ENCODE peak calls at places on chromosomes 6 and 20, in ten cellular contexts. T is upper lobe of left lung; H is HS-5; P is stimulated activated CD4-positive, alpha-beta T cell treated with anti-CD3 and anti-CD28 coated beads, Interleukin-2, amount 100 ng/mL, for 48 hours; C is activated naive CD8-positive, alpha-beta T cell treated with anti-CD3 and anti-CD28 coated beads, Interleukin-2, amount 50 U/mL, for 24 hours; N is posterior cingulate gyrus; G is body of pancreas; J is NCI-H82; V is RCC 7860; M is putamen. W is an unnamed sample.

GRCh38 chr6:72084992-72085569 is 198.7 kb downstream of the RIMS1 start:
- DNase-seq in H (peak; percentile 5), V (no peak), J (peak; percentile 24), G (no peak), C (no peak), N (no peak), M (no peak), T (no peak), P (no peak), W (no peak)

GRCh38 chr20:31830406-31830981 is 11.3 kb downstream of the MYLK2 start:
- DNase-seq in P (no peak), G (no peak), J (no peak), T (no peak), C (no peak), N (peak; percentile 51), V (no peak), H (no peak), M (no peak), W (no peak)

GRCh38 chr6:44779130-44779826 is 391.8 kb downstream of the CDC5L start:
- DNase-seq in C (no peak), V (no peak), T (no peak), H (no peak), N (no peak), J (no peak), P (no peak), G (no peak), M (peak; percentile 25), W (no peak)

GRCh38 chr6:150874184-150874583 is 8.7 kb downstream of the MTHFD1L start:
- DNase-seq in N (no peak), P (no peak), H (no peak), C (no peak), G (no peak), J (peak; percentile 81), V (no peak), M (no peak), T (no peak), W (no peak)

GRCh38 chr20:35015863-35016193 is 60.2 kb downstream of the MYH7B start:
- DNase-seq in H (no peak), M (no peak), N (no peak), V (no peak), J (no peak), C (no peak), P (no peak), G (no peak), T (no peak), W (no peak)

GRCh38 chr20:5741089-5741488 is 9.1 kb upstream of the SHLD1 start:
- DNase-seq in H (no peak), V (no peak), J (no peak), C (no peak), M (no peak), N (no peak), P (no peak), G (no peak), T (no peak), W (no peak)

GRCh38 chr6:44636576-44637248 is 249.2 kb downstream of the CDC5L start:
- DNase-seq in N (no peak), V (no peak), H (no peak), T (peak; percentile 46), C (no peak), P (no peak), J (no peak), G (no peak), M (no peak), W (no peak)

GRCh38 chr20:57427239-57428127 is 36.3 kb downstream of the RBM38 start:
- DNase-seq in P (no peak), G (no peak), T (no peak), H (no peak), M (no peak), N (peak; percentile 29), J (no peak), V (no peak), C (no peak), W (no peak)

GRCh38 chr6:166029506-166029905 is 138.1 kb downstream of the TBXT start:
- DNase-seq in P (no peak), M (no peak), N (no peak), T (no peak), H (no peak), V (no peak), G (no peak), J (no peak), C (no peak), W (no peak)

GRCh38 chr20:33871362-33871761 is 60.2 kb downstream of the CHMP4B start:
- DNase-seq in J (no peak), C (no peak), T (no peak), N (no peak), V (no peak), H (no peak), P (no peak), G (no peak), M (no peak), W (no peak)

GRCh38 chr6:35590622-35591066 is 77.9 kb upstream of the TULP1 start:
- DNase-seq in P (no peak), V (no peak), H (no peak), J (no peak), N (no peak), G (peak; percentile 62), T (no peak), C (no peak), M (no peak), W (no peak)

GRCh38 chr20:63580796-63581461 is 6.9 kb upstream of the HELZ2 start:
- DNase-seq in H (no peak), N (no peak), J (peak; percentile 65), V (peak; percentile 60), M (peak; percentile 45), P (peak; percentile 57), G (peak; percentile 44), C (peak; percentile 60), T (peak; percentile 34), W (peak; percentile 85)

GRCh38 chr20:43767686-43768474 is 41.1 kb upstream of the GTSF1L start:
- DNase-seq in N (no peak), H (no peak), T (no peak), M (no peak), J (no peak), C (no peak), P (no peak), V (no peak), G (no peak), W (no peak)

GRCh38 chr6:62150048-62150663 is 135.9 kb downstream of the KHDRBS2 start:
- DNase-seq in P (no peak), N (no peak), C (no peak), T (no peak), M (peak; percentile 22), G (no peak), J (peak; percentile 75), H (peak; percentile 61), V (peak; percentile 10), W (no peak)

GRCh38 chr20:32364554-32365208 is 6.5 kb downstream of the ASXL1 start:
- DNase-seq in P (no peak), H (no peak), J (peak; percentile 29), M (no peak), V (no peak), G (no peak), N (no peak), C (no peak), T (no peak), W (no peak)

GRCh38 chr6:21045135-21045616 is 510.9 kb downstream of the CDKAL1 start:
- DNase-seq in T (no peak), M (no peak), N (no peak), P (no peak), H (no peak), G (no peak), C (no peak), J (no peak), V (peak; percentile 76), W (no peak)

GRCh38 chr6:40082278-40083043 is 148.2 kb upstream of the MOCS1 start:
- DNase-seq in V (no peak), G (no peak), M (no peak), T (no peak), H (no peak), J (no peak), N (no peak), P (no peak), C (no peak), W (no peak)

GRCh38 chr20:45819466-45819865 is 7.0 kb downstream of the UBE2C start:
- DNase-seq in J (no peak), H (no peak), C (no peak), V (no peak), G (no peak), P (no peak), T (no peak), M (no peak), N (no peak), W (no peak)

GRCh38 chr6:27742833-27743573 is 169.2 kb downstream of the OR2B2 start:
- DNase-seq in T (no peak), V (no peak), H (no peak), J (no peak), N (no peak), P (no peak), C (no peak), G (no peak), M (no peak), W (no peak)

GRCh38 chr6:148044921-148045320 is 297.7 kb upstream of the SASH1 start:
- DNase-seq in C (no peak), T (no peak), M (no peak), G (no peak), H (no peak), J (no peak), N (no peak), P (no peak), V (no peak), W (no peak)

GRCh38 chr6:164897523-164898094 is 411.8 kb downstream of the C6orf118 start:
- DNase-seq in C (no peak), P (no peak), T (no peak), N (no peak), J (peak; percentile 20), G (no peak), M (no peak), H (no peak), V (no peak), W (no peak)

GRCh38 chr6:50791900-50792508 is 26.7 kb upstream of the TFAP2B start:
- DNase-seq in T (no peak), M (peak; percentile 19), N (no peak), H (peak; percentile 23), P (no peak), J (peak; percentile 83), G (no peak), V (peak; percentile 24), C (no peak), W (no peak)

GRCh38 chr6:52417675-52418111 is 2.4 kb upstream of the EFHC1 start:
- DNase-seq in J (peak; percentile 84), T (no peak), P (no peak), C (no peak), G (no peak), M (no peak), H (peak; percentile 64), V (no peak), N (no peak), W (no peak)

GRCh38 chr6:157251565-157252247 is 71.6 kb downstream of the TMEM242 start:
- DNase-seq in T (no peak), M (no peak), J (no peak), H (no peak), C (no peak), G (no peak), V (no peak), N (no peak), P (no peak), W (no peak)